ENCODE peak calls at places on chromosomes 7 and 10, in eight cellular contexts. T, M, U, C, I, L, F and H are unnamed samples.

GRCh38 chr7:152673902-152674301 is 2.0 kb downstream of the XRCC2 start:
- DNase-seq in T (no peak), M (no peak), U (no peak), C (no peak), I (no peak), L (no peak), F (no peak), H (no peak)

GRCh38 chr10:17783751-17784150 is 25.4 kb upstream of the MRC1 start:
- DNase-seq in T (no peak), M (no peak), U (no peak), C (no peak), I (no peak), L (no peak), F (no peak), H (no peak)

GRCh38 chr10:44571701-44572100 is 186.8 kb upstream of the CXCL12 start:
- DNase-seq in T (no peak), M (no peak), U (no peak), C (no peak), I (no peak), L (no peak), F (peak), H (no peak)

GRCh38 chr10:122171270-122171669 is 99.8 kb upstream of the BTBD16 start:
- DNase-seq in T (no peak), M (no peak), U (no peak), C (no peak), I (no peak), L (no peak), F (no peak), H (no peak)

GRCh38 chr10:53700227-53700626 is 927.6 kb upstream of the MBL2 start:
- DNase-seq in T (no peak), M (no peak), U (no peak), C (no peak), I (no peak), L (no peak), F (no peak), H (no peak)

GRCh38 chr10:72331575-72332422 is 22.9 kb downstream of the DNAJB12 start:
- DNase-seq in T (no peak), M (peak), U (peak), C (peak), I (peak), L (peak), F (peak), H (peak)

GRCh38 chr10:36450385-36450784 is 675.0 kb upstream of the ANKRD30A start:
- DNase-seq in T (peak), M (no peak), U (no peak), C (no peak), I (no peak), L (no peak), F (no peak), H (no peak)

GRCh38 chr7:129381710-129382484 is 52.3 kb upstream of the STRIP2 start:
- DNase-seq in T (no peak), M (no peak), U (no peak), C (no peak), I (no peak), L (no peak), F (no peak), H (no peak)

GRCh38 chr10:114386446-114386845 is 17.9 kb downstream of the AFAP1L2 start:
- DNase-seq in T (no peak), M (no peak), U (no peak), C (no peak), I (no peak), L (no peak), F (no peak), H (no peak)

GRCh38 chr10:124734311-124735166 is 9.6 kb downstream of the FAM53B start:
- DNase-seq in T (no peak), M (no peak), U (peak), C (peak), I (no peak), L (no peak), F (no peak), H (no peak)

GRCh38 chr7:36287371-36288241 is 102.1 kb upstream of the ANLN start:
- DNase-seq in T (no peak), M (peak), U (no peak), C (peak), I (no peak), L (no peak), F (no peak), H (no peak)

GRCh38 chr7:101664390-101664789 is 35.3 kb upstream of the MYL10 start:
- DNase-seq in T (no peak), M (no peak), U (no peak), C (no peak), I (no peak), L (no peak), F (no peak), H (no peak)

GRCh38 chr7:23373151-23374004 is 74.2 kb downstream of the MALSU1 start:
- DNase-seq in T (no peak), M (peak), U (no peak), C (peak), I (no peak), L (no peak), F (peak), H (no peak)

GRCh38 chr10:104304346-104304745 is 33.9 kb downstream of the ITPRIP start:
- DNase-seq in T (no peak), M (no peak), U (no peak), C (no peak), I (no peak), L (no peak), F (no peak), H (no peak)

GRCh38 chr7:110413038-110413437 is 677.9 kb upstream of the LRRN3 start:
- DNase-seq in T (no peak), M (no peak), U (no peak), C (no peak), I (no peak), L (no peak), F (no peak), H (no peak)

GRCh38 chr10:60828489-60828852 is 50.2 kb downstream of the CDK1 start:
- DNase-seq in T (no peak), M (no peak), U (no peak), C (no peak), I (peak), L (no peak), F (peak), H (no peak)

GRCh38 chr10:43120948-43121290 is 17.3 kb upstream of the CSGALNACT2 start:
- DNase-seq in T (no peak), M (no peak), U (peak), C (peak), I (no peak), L (no peak), F (peak), H (no peak)

GRCh38 chr7:116241296-116241695 is 31.0 kb downstream of the TES start:
- DNase-seq in T (no peak), M (no peak), U (no peak), C (no peak), I (no peak), L (no peak), F (no peak), H (no peak)

GRCh38 chr7:150361402-150361801 is 7.2 kb upstream of the REPIN1 start:
- DNase-seq in T (no peak), M (no peak), U (no peak), C (no peak), I (no peak), L (no peak), F (no peak), H (no peak)

GRCh38 chr10:74008212-74008731 is 10.4 kb downstream of the VCL start:
- DNase-seq in T (no peak), M (no peak), U (no peak), C (no peak), I (peak), L (no peak), F (peak), H (no peak)

GRCh38 chr10:29268011-29268410 is 20.9 kb upstream of the LYZL1 start:
- DNase-seq in T (no peak), M (no peak), U (no peak), C (no peak), I (no peak), L (no peak), F (no peak), H (no peak)

GRCh38 chr10:50334273-50334672 is 83.0 kb upstream of the ASAH2 start:
- DNase-seq in T (no peak), M (no peak), U (no peak), C (no peak), I (no peak), L (no peak), F (no peak), H (no peak)